ENCODE peak calls at places on chromosome 6, in ten cellular contexts. One of them, this sample, is unnamed.

GRCh38 chr6:149905911-149906371 is 8.0 kb upstream of the RAET1E start:
- DNase-seq in HL-60: no peak
- DNase-seq in tibial artery: no peak
- DNase-seq in AG10803: no peak
- DNase-seq in heart left ventricle: no peak
- DNase-seq in fibroblast of pulmonary artery: no peak
- DNase-seq in cardiac fibroblast: no peak
- DNase-seq in psoas muscle: no peak
- DNase-seq in body of pancreas: no peak
- DNase-seq in endothelial cell of umbilical vein: no peak
- DNase-seq in this sample: no peak

GRCh38 chr6:39812853-39813533 is 20.8 kb downstream of the DAAM2 start:
- DNase-seq in HL-60: no peak
- DNase-seq in tibial artery: peak; percentile 46
- DNase-seq in AG10803: peak; percentile 99
- DNase-seq in heart left ventricle: no peak
- DNase-seq in fibroblast of pulmonary artery: peak; percentile 83
- DNase-seq in cardiac fibroblast: peak; percentile 51
- DNase-seq in psoas muscle: no peak
- DNase-seq in body of pancreas: peak; percentile 48
- DNase-seq in endothelial cell of umbilical vein: no peak
- DNase-seq in this sample: peak; percentile 93

GRCh38 chr6:147022041-147022440 is 182.2 kb upstream of the STXBP5 start:
- DNase-seq in HL-60: no peak
- DNase-seq in tibial artery: no peak
- DNase-seq in AG10803: peak; percentile 62
- DNase-seq in heart left ventricle: no peak
- DNase-seq in fibroblast of pulmonary artery: peak; percentile 29
- DNase-seq in cardiac fibroblast: peak; percentile 46
- DNase-seq in psoas muscle: no peak
- DNase-seq in body of pancreas: no peak
- DNase-seq in endothelial cell of umbilical vein: no peak
- DNase-seq in this sample: peak; percentile 88

GRCh38 chr6:99427988-99428387 is 2.9 kb upstream of the PNISR start:
- DNase-seq in HL-60: no peak
- DNase-seq in tibial artery: no peak
- DNase-seq in AG10803: no peak
- DNase-seq in heart left ventricle: no peak
- DNase-seq in fibroblast of pulmonary artery: no peak
- DNase-seq in cardiac fibroblast: no peak
- DNase-seq in psoas muscle: no peak
- DNase-seq in body of pancreas: no peak
- DNase-seq in endothelial cell of umbilical vein: no peak
- DNase-seq in this sample: no peak

GRCh38 chr6:139588076-139588639 is 213.7 kb upstream of the CITED2 start:
- DNase-seq in HL-60: no peak
- DNase-seq in tibial artery: no peak
- DNase-seq in AG10803: no peak
- DNase-seq in heart left ventricle: no peak
- DNase-seq in fibroblast of pulmonary artery: peak; percentile 41
- DNase-seq in cardiac fibroblast: no peak
- DNase-seq in psoas muscle: no peak
- DNase-seq in body of pancreas: peak; percentile 94
- DNase-seq in endothelial cell of umbilical vein: peak; percentile 67
- DNase-seq in this sample: peak; percentile 83

GRCh38 chr6:81606965-81607381 is 145.5 kb downstream of the TENT5A start:
- DNase-seq in HL-60: no peak
- DNase-seq in tibial artery: no peak
- DNase-seq in AG10803: peak; percentile 74
- DNase-seq in heart left ventricle: no peak
- DNase-seq in fibroblast of pulmonary artery: peak; percentile 64
- DNase-seq in cardiac fibroblast: peak; percentile 86
- DNase-seq in psoas muscle: no peak
- DNase-seq in body of pancreas: no peak
- DNase-seq in endothelial cell of umbilical vein: peak; percentile 52
- DNase-seq in this sample: peak; percentile 81

GRCh38 chr6:11729083-11729482 is 49.5 kb downstream of the ADTRP start:
- DNase-seq in HL-60: no peak
- DNase-seq in tibial artery: no peak
- DNase-seq in AG10803: no peak
- DNase-seq in heart left ventricle: no peak
- DNase-seq in fibroblast of pulmonary artery: no peak
- DNase-seq in cardiac fibroblast: no peak
- DNase-seq in psoas muscle: no peak
- DNase-seq in body of pancreas: no peak
- DNase-seq in endothelial cell of umbilical vein: no peak
- DNase-seq in this sample: no peak

GRCh38 chr6:125951323-125951722 is 5.2 kb upstream of the HINT3 start:
- DNase-seq in HL-60: no peak
- DNase-seq in tibial artery: no peak
- DNase-seq in AG10803: no peak
- DNase-seq in heart left ventricle: no peak
- DNase-seq in fibroblast of pulmonary artery: no peak
- DNase-seq in cardiac fibroblast: no peak
- DNase-seq in psoas muscle: no peak
- DNase-seq in body of pancreas: no peak
- DNase-seq in endothelial cell of umbilical vein: no peak
- DNase-seq in this sample: no peak

DNA sequence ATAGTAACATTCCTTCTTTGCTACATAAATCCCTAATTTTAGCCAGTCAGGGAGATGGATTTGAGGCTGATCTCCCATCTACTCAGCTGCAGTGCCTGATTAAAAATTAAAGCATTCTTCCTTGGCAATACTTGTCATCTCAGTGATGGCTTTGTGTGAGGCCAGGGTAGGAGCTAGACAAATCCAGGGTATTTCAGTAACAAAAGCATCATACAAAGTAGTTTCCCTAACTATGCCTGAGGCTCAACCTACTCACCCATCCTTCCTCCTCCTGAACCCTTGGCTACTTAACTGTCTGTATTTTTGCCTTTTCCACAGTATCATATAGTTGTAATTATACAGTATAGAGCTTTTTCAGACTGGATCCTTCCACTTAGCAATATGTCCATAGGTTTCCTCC is 37.7 kb downstream of the HLA-DRB5 start:
- DNase-seq in HL-60: no peak
- DNase-seq in tibial artery: no peak
- DNase-seq in AG10803: no peak
- DNase-seq in heart left ventricle: no peak
- DNase-seq in fibroblast of pulmonary artery: no peak
- DNase-seq in cardiac fibroblast: no peak
- DNase-seq in psoas muscle: no peak
- DNase-seq in body of pancreas: no peak
- DNase-seq in endothelial cell of umbilical vein: no peak
- DNase-seq in this sample: no peak
- H3K4me3 ChIP-seq in HL-60: no peak overlapping the region
- H3K4me3 ChIP-seq in tibial artery: no peak overlapping the region
- H3K4me3 ChIP-seq in AG10803: no peak overlapping the region
- H3K4me3 ChIP-seq in heart left ventricle: no peak overlapping the region
- H3K4me3 ChIP-seq in fibroblast of pulmonary artery: no peak overlapping the region
- H3K4me3 ChIP-seq in cardiac fibroblast: no peak overlapping the region
- H3K4me3 ChIP-seq in psoas muscle: no peak overlapping the region
- H3K4me3 ChIP-seq in body of pancreas: no peak overlapping the region
- H3K4me3 ChIP-seq in endothelial cell of umbilical vein: no peak overlapping the region
- H3K4me3 ChIP-seq in this sample: no peak overlapping the region

GRCh38 chr6:152669894-152670293 is 27.8 kb upstream of the MYCT1 start:
- DNase-seq in HL-60: no peak
- DNase-seq in tibial artery: no peak
- DNase-seq in AG10803: peak; percentile 44
- DNase-seq in heart left ventricle: no peak
- DNase-seq in fibroblast of pulmonary artery: peak; percentile 68
- DNase-seq in cardiac fibroblast: peak; percentile 71
- DNase-seq in psoas muscle: no peak
- DNase-seq in body of pancreas: no peak
- DNase-seq in endothelial cell of umbilical vein: peak; percentile 67
- DNase-seq in this sample: peak; percentile 22
- TF ChIP-seq CTCF in HL-60: no peak
- TF ChIP-seq CTCF in tibial artery: peak; percentile 9
- TF ChIP-seq CTCF in AG10803: peak; percentile 60
- TF ChIP-seq CTCF in heart left ventricle: peak; percentile 7
- TF ChIP-seq CTCF in fibroblast of pulmonary artery: peak; percentile 56
- TF ChIP-seq CTCF in cardiac fibroblast: peak; percentile 48
- TF ChIP-seq CTCF in psoas muscle: peak; percentile 39
- TF ChIP-seq CTCF in body of pancreas: no peak
- TF ChIP-seq CTCF in endothelial cell of umbilical vein: peak; percentile 8
- TF ChIP-seq CTCF in this sample: peak; percentile 33

GRCh38 chr6:34514593-34515472 is 41.3 kb downstream of the SPDEF start:
- DNase-seq in HL-60: no peak
- DNase-seq in tibial artery: no peak
- DNase-seq in AG10803: peak; percentile 28
- DNase-seq in heart left ventricle: no peak
- DNase-seq in fibroblast of pulmonary artery: peak; percentile 88
- DNase-seq in cardiac fibroblast: peak; percentile 33
- DNase-seq in psoas muscle: peak; percentile 50
- DNase-seq in body of pancreas: peak; percentile 48
- DNase-seq in endothelial cell of umbilical vein: no peak
- DNase-seq in this sample: peak; percentile 50
- H3K4me3 ChIP-seq in HL-60: no peak overlapping the region
- H3K4me3 ChIP-seq in tibial artery: no peak overlapping the region
- H3K4me3 ChIP-seq in AG10803: no peak overlapping the region
- H3K4me3 ChIP-seq in heart left ventricle: no peak overlapping the region
- H3K4me3 ChIP-seq in fibroblast of pulmonary artery: peak overlapping the region; percentile 10
- H3K4me3 ChIP-seq in cardiac fibroblast: no peak overlapping the region
- H3K4me3 ChIP-seq in psoas muscle: peak overlapping the region; percentile 11
- H3K4me3 ChIP-seq in body of pancreas: no peak overlapping the region
- H3K4me3 ChIP-seq in endothelial cell of umbilical vein: no peak overlapping the region
- H3K4me3 ChIP-seq in this sample: no peak overlapping the region

DNA sequence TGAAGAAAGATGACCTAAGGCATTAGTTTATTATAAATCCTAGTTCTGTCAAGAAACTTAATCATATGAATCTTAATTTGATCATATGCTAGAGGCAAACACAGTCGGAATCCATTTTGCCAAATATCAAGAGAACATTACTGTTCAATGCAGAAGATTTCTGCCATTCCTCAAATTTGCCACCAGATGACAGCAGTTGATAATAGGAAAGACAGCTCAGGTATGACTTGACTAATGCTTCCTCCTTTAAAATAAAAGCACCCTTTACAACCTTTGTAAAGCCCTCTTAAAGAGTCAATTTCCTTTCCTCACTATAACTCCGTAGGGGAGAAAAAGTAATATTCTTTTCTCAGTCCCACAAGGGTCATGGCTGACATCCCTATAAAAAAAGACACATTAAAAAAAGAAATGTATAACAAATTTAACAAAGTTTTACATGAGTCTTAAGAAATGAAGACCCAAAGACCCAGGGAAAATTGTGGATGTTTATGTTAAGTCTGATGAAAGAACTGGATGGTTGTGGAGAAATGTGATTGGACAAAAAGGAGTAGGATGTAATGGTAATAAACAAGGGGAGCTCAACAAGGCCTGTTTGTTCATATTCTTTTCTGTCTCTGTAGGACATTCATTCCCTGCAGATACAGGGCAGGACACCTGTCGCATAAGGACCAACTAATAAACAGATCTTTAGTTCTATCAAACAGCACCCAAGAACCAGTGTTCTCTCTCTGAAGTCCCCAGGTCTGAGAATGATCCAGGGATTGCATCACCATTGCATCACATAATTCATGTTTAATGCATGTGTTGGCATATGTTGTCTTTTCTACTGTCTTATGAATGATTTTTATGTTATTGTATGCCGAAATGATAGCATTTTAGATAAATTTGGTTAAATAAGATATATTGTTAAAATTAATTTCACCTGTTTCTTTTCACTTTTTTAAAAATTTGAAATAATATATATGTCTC is 23.0 kb upstream of the IL17A start:
- DNase-seq in HL-60: peak; percentile 12
- DNase-seq in tibial artery: no peak
- DNase-seq in AG10803: peak; percentile 22
- DNase-seq in heart left ventricle: no peak
- DNase-seq in fibroblast of pulmonary artery: peak; percentile 19
- DNase-seq in cardiac fibroblast: peak; percentile 42
- DNase-seq in psoas muscle: no peak
- DNase-seq in body of pancreas: no peak
- DNase-seq in endothelial cell of umbilical vein: peak; percentile 16
- DNase-seq in this sample: no peak
- TF ChIP-seq CTCF in HL-60: peak; percentile 65
- TF ChIP-seq CTCF in tibial artery: peak; percentile 17
- TF ChIP-seq CTCF in AG10803: peak; percentile 69
- TF ChIP-seq CTCF in heart left ventricle: peak; percentile 36
- TF ChIP-seq CTCF in fibroblast of pulmonary artery: peak; percentile 39
- TF ChIP-seq CTCF in cardiac fibroblast: peak; percentile 43
- TF ChIP-seq CTCF in psoas muscle: peak; percentile 68
- TF ChIP-seq CTCF in body of pancreas: peak; percentile 49
- TF ChIP-seq CTCF in endothelial cell of umbilical vein: peak; percentile 12
- TF ChIP-seq CTCF in this sample: peak; percentile 48

GRCh38 chr6:29791786-29792122 is 35.9 kb upstream of the HLA-G start:
- DNase-seq in HL-60: no peak
- DNase-seq in tibial artery: no peak
- DNase-seq in AG10803: no peak
- DNase-seq in heart left ventricle: no peak
- DNase-seq in fibroblast of pulmonary artery: no peak
- DNase-seq in cardiac fibroblast: no peak
- DNase-seq in psoas muscle: no peak
- DNase-seq in body of pancreas: peak; percentile 21
- DNase-seq in endothelial cell of umbilical vein: no peak
- DNase-seq in this sample: no peak
- H3K4me3 ChIP-seq in HL-60: no peak overlapping the region
- H3K4me3 ChIP-seq in tibial artery: peak overlapping the region; percentile 56
- H3K4me3 ChIP-seq in AG10803: peak overlapping the region; percentile 60
- H3K4me3 ChIP-seq in heart left ventricle: peak overlapping the region; percentile 66
- H3K4me3 ChIP-seq in fibroblast of pulmonary artery: no peak overlapping the region
- H3K4me3 ChIP-seq in cardiac fibroblast: peak overlapping the region; percentile 62
- H3K4me3 ChIP-seq in psoas muscle: peak overlapping the region; percentile 70
- H3K4me3 ChIP-seq in body of pancreas: peak overlapping the region; percentile 48
- H3K4me3 ChIP-seq in endothelial cell of umbilical vein: no peak overlapping the region
- H3K4me3 ChIP-seq in this sample: no peak overlapping the region

GRCh38 chr6:33600761-33601160 is 20.4 kb upstream of the ITPR3 start:
- DNase-seq in HL-60: no peak
- DNase-seq in tibial artery: no peak
- DNase-seq in AG10803: no peak
- DNase-seq in heart left ventricle: no peak
- DNase-seq in fibroblast of pulmonary artery: no peak
- DNase-seq in cardiac fibroblast: no peak
- DNase-seq in psoas muscle: no peak
- DNase-seq in body of pancreas: no peak
- DNase-seq in endothelial cell of umbilical vein: no peak
- DNase-seq in this sample: no peak
- TF ChIP-seq CTCF in HL-60: no peak
- TF ChIP-seq CTCF in tibial artery: no peak
- TF ChIP-seq CTCF in AG10803: no peak
- TF ChIP-seq CTCF in heart left ventricle: no peak
- TF ChIP-seq CTCF in fibroblast of pulmonary artery: no peak
- TF ChIP-seq CTCF in cardiac fibroblast: no peak
- TF ChIP-seq CTCF in psoas muscle: no peak
- TF ChIP-seq CTCF in body of pancreas: no peak
- TF ChIP-seq CTCF in endothelial cell of umbilical vein: no peak
- TF ChIP-seq CTCF in this sample: no peak

GRCh38 chr6:143061597-143062385 is 1.1 kb downstream of the AIG1 start:
- DNase-seq in HL-60: peak; percentile 12
- DNase-seq in tibial artery: no peak
- DNase-seq in AG10803: no peak
- DNase-seq in heart left ventricle: no peak
- DNase-seq in fibroblast of pulmonary artery: no peak
- DNase-seq in cardiac fibroblast: peak; percentile 42
- DNase-seq in psoas muscle: no peak
- DNase-seq in body of pancreas: no peak
- DNase-seq in endothelial cell of umbilical vein: no peak
- DNase-seq in this sample: peak; percentile 16
- H3K4me3 ChIP-seq in HL-60: peak overlapping the region; percentile 83
- H3K4me3 ChIP-seq in tibial artery: peak overlapping the region; percentile 98
- H3K4me3 ChIP-seq in AG10803: peak overlapping the region; percentile 83
- H3K4me3 ChIP-seq in heart left ventricle: peak overlapping the region; percentile 89
- H3K4me3 ChIP-seq in fibroblast of pulmonary artery: no peak overlapping the region
- H3K4me3 ChIP-seq in cardiac fibroblast: peak overlapping the region; percentile 66
- H3K4me3 ChIP-seq in psoas muscle: peak overlapping the region; percentile 70
- H3K4me3 ChIP-seq in body of pancreas: no peak overlapping the region
- H3K4me3 ChIP-seq in endothelial cell of umbilical vein: no peak overlapping the region
- H3K4me3 ChIP-seq in this sample: peak overlapping the region; percentile 71

This sample was measured in astrocyte.